ENCODE peak calls at places on chromosomes 16 and 17, in ten cellular contexts. P is kidney, X is heart right ventricle, J is PC-3, W is AG10803, L is HL-60, V is A549, M is breast epithelium, G is fibroblast of lung, T is PC-9. O is an unnamed sample.

GRCh38 chr17:64171041-64171440 is 41.1 kb upstream of the ERN1 start:
- DNase-seq in P (no peak), X (no peak), J (peak; percentile 81), W (no peak), L (no peak), V (no peak), M (no peak), G (no peak), T (peak; percentile 45), O (no peak)

GRCh38 chr16:48720266-48720665 is 110.3 kb upstream of the N4BP1 start:
- DNase-seq in P (no peak), X (no peak), J (peak; percentile 36), W (no peak), L (no peak), V (no peak), M (no peak), G (no peak), T (no peak), O (peak; percentile 52)

GRCh38 chr17:28173801-28174200 is 131.3 kb downstream of the NLK start:
- DNase-seq in P (no peak), X (no peak), J (no peak), W (peak; percentile 2), L (no peak), V (no peak), M (no peak), G (no peak), T (no peak), O (peak; percentile 19)

GRCh38 chr17:45812102-45812501 is 28.0 kb downstream of the CRHR1 start:
- DNase-seq in P (no peak), X (no peak), J (peak; percentile 47), W (peak; percentile 9), L (no peak), V (peak; percentile 40), M (no peak), G (peak; percentile 5), T (no peak), O (peak; percentile 30)

GRCh38 chr16:81071816-81072215 is 5.2 kb downstream of the C16orf46 start:
- DNase-seq in P (no peak), X (no peak), J (peak; percentile 75), W (no peak), L (peak; percentile 19), V (no peak), M (no peak), G (no peak), T (no peak), O (peak; percentile 76)

GRCh38 chr16:3952342-3953131 is 72.0 kb upstream of the CREBBP start:
- DNase-seq in P (peak; percentile 91), X (peak; percentile 82), J (no peak), W (peak; percentile 75), L (peak; percentile 44), V (no peak), M (no peak), G (no peak), T (no peak), O (peak; percentile 95)

GRCh38 chr16:57185446-57185944 is 344 bp downstream of the PSME3IP1 start:
- DNase-seq in P (peak; percentile 83), X (peak; percentile 36), J (peak; percentile 64), W (peak; percentile 61), L (peak; percentile 20), V (peak; percentile 38), M (peak; percentile 54), G (peak; percentile 60), T (peak; percentile 21), O (no peak)

GRCh38 chr16:8492690-8493089 is 97.6 kb downstream of the TMEM114 start:
- DNase-seq in P (no peak), X (no peak), J (no peak), W (no peak), L (no peak), V (no peak), M (no peak), G (no peak), T (no peak), O (no peak)

GRCh38 chr17:50274142-50274944 is at the start of gene TMEM92:
- DNase-seq in P (peak; percentile 75), X (no peak), J (peak; percentile 87), W (no peak), L (peak; percentile 43), V (peak; percentile 86), M (no peak), G (no peak), T (peak; percentile 87), O (peak; percentile 44)

GRCh38 chr17:50272711-50273653 is 1.3 kb upstream of the TMEM92 start:
- DNase-seq in P (peak; percentile 83), X (peak; percentile 66), J (peak; percentile 63), W (peak; percentile 67), L (no peak), V (peak; percentile 73), M (no peak), G (peak; percentile 60), T (peak; percentile 63), O (peak; percentile 41)

GRCh38 chr17:50274945-50275221 is 617 bp downstream of the TMEM92 start:
- DNase-seq in P (no peak), X (no peak), J (no peak), W (no peak), L (no peak), V (no peak), M (no peak), G (no peak), T (no peak), O (no peak)

GRCh38 chr17:50272246-50272645 is 2.0 kb upstream of the TMEM92 start:
- DNase-seq in P (peak; percentile 43), X (no peak), J (no peak), W (no peak), L (no peak), V (no peak), M (no peak), G (no peak), T (no peak), O (no peak)

DNA sequence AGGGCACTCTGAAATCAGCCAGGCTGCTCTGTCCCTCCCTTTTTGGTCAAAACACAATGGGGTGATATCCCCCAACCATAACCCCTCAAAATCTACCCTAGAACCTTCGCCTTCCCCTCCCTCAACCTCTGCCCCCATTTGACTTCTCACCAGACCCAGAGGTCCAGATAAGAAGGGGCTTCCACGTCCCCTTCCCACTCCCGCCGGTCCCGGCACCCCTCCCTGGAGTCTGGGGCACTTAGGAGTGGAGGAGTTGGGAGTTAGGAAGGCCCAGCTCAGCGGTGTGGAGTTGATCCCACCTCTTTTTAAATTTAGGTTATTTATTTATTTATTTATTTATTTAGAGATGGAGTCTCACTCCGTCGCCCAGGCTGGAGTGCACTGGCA is 619 bp upstream of the TMEM92 start:
- DNase-seq in P (peak; percentile 41), X (no peak), J (no peak), W (no peak), L (no peak), V (no peak), M (no peak), G (no peak), T (no peak), O (no peak)
- H3K4me3 ChIP-seq in P (no peak overlapping the region), X (no peak overlapping the region), J (peak overlapping the region; percentile 76), W (peak overlapping the region; percentile 48), L (peak overlapping the region; percentile 48), V (peak overlapping the region; percentile 51), M (peak overlapping the region; percentile 69), G (peak overlapping the region; percentile 66), T (peak overlapping the region; percentile 51), O (no peak overlapping the region)

DNA sequence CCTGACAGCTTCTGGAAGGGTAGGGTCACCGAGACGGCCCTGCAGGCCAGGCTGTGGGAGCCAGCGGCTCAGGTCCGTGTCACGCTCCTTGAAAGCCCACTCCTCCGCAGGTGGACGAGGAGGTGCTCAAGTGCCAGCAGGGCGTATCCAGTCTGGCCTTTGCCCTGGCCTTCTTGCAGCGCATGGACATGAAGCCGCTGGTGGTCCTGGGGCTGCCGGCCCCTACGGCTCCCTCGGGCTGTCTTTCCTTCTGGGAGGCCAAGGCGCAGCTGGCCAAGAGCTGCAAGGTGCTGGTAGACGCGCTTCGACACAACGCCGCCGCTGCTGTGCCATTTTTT is 1.1 kb downstream of the NAGS start:
- DNase-seq in P (no peak), X (no peak), J (no peak), W (no peak), L (no peak), V (no peak), M (no peak), G (no peak), T (no peak), O (no peak)
- H3K4me3 ChIP-seq in P (peak overlapping the region; percentile 50), X (peak overlapping the region; percentile 69), J (peak overlapping the region; percentile 83), W (peak overlapping the region; percentile 18), L (no peak overlapping the region), V (no peak overlapping the region), M (peak overlapping the region; percentile 86), G (peak overlapping the region; percentile 67), T (no peak overlapping the region), O (no peak overlapping the region)

GRCh38 chr17:2410951-2411350 is 10.1 kb upstream of the MNT start:
- DNase-seq in P (no peak), X (no peak), J (no peak), W (no peak), L (no peak), V (no peak), M (no peak), G (no peak), T (no peak), O (no peak)

GRCh38 chr17:2403044-2403443 is 2.2 kb upstream of the MNT start:
- DNase-seq in P (no peak), X (no peak), J (no peak), W (no peak), L (no peak), V (no peak), M (no peak), G (no peak), T (no peak), O (no peak)

GRCh38 chr17:2406271-2406902 is 5.5 kb upstream of the MNT start:
- DNase-seq in P (peak; percentile 54), X (no peak), J (peak; percentile 55), W (no peak), L (no peak), V (no peak), M (no peak), G (no peak), T (peak; percentile 61), O (no peak)

GRCh38 chr17:2405247-2405926 is 4.5 kb upstream of the MNT start:
- DNase-seq in P (peak; percentile 48), X (no peak), J (peak; percentile 87), W (peak; percentile 94), L (no peak), V (no peak), M (no peak), G (peak; percentile 91), T (peak; percentile 59), O (peak; percentile 35)

DNA sequence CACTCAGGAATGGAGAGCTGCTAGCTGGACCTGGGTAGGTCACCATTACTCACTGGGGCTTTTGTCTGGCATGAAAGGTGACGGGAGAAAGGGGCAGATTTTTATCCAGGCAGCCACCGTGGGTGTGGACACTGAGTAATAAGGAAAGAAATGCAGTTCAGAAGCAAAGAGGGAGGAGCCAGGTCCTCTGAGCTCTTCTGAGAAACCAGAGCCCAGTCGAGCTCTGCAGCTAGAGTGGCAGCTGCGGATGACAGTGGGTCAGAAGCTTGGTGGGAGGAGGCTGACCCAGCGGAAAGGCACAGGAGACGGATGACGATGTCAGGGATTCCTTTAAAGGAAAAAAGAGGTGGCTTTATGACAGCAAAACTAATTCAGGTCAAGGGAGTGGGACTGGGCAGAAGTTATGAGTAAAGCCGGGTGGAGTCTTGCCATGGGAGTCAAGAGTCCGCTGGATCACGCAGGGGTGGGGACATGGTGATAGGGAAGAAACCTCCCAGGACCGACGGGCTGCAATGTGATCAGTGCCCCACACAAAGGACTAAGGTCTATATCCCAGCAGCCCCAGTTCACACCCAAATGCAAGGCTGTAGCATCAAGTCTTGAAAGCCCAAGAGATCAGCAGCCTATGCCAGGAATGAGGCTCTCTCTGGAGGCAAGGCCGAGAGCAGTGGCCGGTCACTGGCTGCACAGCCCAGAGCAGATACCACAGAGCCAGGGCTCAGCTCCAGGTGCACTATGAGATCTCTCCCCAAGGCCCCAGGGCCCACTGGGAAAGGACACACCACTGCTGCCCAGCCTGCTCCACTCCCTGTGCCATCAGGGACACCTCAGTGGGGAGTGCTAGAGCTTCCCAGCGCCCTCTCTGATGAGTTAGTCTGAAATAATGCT is 6.3 kb upstream of the MNT start:
- DNase-seq in P (peak; percentile 91), X (peak; percentile 51), J (peak; percentile 95), W (peak; percentile 86), L (no peak), V (peak; percentile 75), M (peak; percentile 76), G (peak; percentile 93), T (peak; percentile 95), O (no peak)
- H3K4me3 ChIP-seq in P (no peak overlapping the region), X (no peak overlapping the region), J (peak overlapping the region; percentile 36), W (no peak overlapping the region), L (no peak overlapping the region), V (no peak overlapping the region), M (peak overlapping the region; percentile 0), G (no peak overlapping the region), T (peak overlapping the region; percentile 37), O (no peak overlapping the region)

GRCh38 chr17:75876938-75877751 is 1.2 kb downstream of the TRIM47 start:
- DNase-seq in P (peak; percentile 97), X (peak; percentile 96), J (peak; percentile 95), W (peak; percentile 89), L (no peak), V (peak; percentile 85), M (peak; percentile 71), G (peak; percentile 94), T (peak; percentile 89), O (no peak)

GRCh38 chr17:75875182-75875939 is 3.0 kb downstream of the TRIM47 start:
- DNase-seq in P (no peak), X (peak; percentile 48), J (no peak), W (no peak), L (no peak), V (no peak), M (no peak), G (no peak), T (no peak), O (no peak)

GRCh38 chr17:75875940-75876189 is 2.5 kb downstream of the TRIM47 start:
- DNase-seq in P (peak; percentile 97), X (peak; percentile 49), J (no peak), W (no peak), L (no peak), V (no peak), M (peak; percentile 82), G (no peak), T (peak; percentile 94), O (no peak)

GRCh38 chr17:75877752-75878173 is 618 bp downstream of the TRIM47 start:
- DNase-seq in P (peak; percentile 92), X (peak; percentile 77), J (peak; percentile 88), W (peak; percentile 58), L (peak; percentile 66), V (no peak), M (peak; percentile 70), G (peak; percentile 57), T (peak; percentile 74), O (peak; percentile 71)

DNA sequence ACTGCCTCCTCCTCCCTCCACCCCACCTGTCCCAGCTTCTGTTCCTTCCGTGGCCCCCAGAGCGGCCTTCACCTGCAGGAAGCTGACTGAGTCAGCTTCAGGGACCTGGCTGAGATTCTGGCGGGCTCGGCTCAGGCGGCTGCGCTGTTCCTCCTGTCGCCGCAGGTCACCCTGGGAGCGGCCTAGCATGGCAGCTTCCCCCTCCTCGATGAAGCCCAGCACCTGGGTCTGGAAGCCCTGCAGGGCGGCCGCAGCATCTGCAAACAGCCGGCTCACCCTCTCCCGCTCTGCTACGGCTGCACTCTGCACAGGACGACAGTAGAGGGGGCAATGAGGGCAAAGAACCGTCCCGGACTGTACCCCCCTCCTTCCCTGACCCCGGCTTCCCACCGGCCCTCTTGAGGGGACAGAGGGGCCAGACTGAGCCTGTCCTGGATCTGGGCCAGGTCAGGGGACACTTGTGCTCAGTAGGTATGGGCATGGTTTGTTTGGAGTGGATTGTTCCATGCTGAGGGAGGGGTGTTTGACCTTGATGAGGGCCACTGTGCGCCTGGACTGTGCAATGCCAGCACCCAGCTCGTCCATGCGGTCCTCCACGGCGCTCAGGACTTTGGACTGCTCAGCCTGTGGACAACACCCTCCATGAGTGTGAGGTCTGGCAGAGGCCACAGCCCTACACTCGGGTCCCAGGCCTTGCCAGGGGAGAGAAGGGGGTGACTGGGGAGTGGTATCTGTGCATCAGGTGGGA is 2.0 kb downstream of the TRIM47 start:
- DNase-seq in P (peak; percentile 78), X (no peak), J (peak; percentile 96), W (no peak), L (no peak), V (peak; percentile 74), M (no peak), G (no peak), T (no peak), O (no peak)
- H3K4me3 ChIP-seq in P (peak overlapping the region; percentile 72), X (peak overlapping the region; percentile 87), J (peak overlapping the region; percentile 71), W (peak overlapping the region; percentile 58), L (no peak overlapping the region), V (peak overlapping the region; percentile 85), M (peak overlapping the region; percentile 94), G (peak overlapping the region; percentile 68), T (peak overlapping the region; percentile 96), O (no peak overlapping the region)